ENCODE peak calls at places on chromosomes 11 and 22, in six cellular contexts. One of them, this sample, is unnamed.

GRCh38 chr11:9820260-9820659 is 156.4 kb downstream of the SWAP70 start:
- DNase-seq in HCEC 1CT: no peak
- DNase-seq in CD8-positive, alpha-beta memory T cell: no peak
- DNase-seq in effector memory CD4-positive, alpha-beta T cell: no peak
- DNase-seq in myocyte: no peak
- DNase-seq in naive thymus-derived CD8-positive, alpha-beta T cell: no peak
- DNase-seq in this sample: no peak

GRCh38 chr22:46070215-46070721 is 80.1 kb upstream of the PPARA start:
- DNase-seq in HCEC 1CT: peak; percentile 64
- DNase-seq in CD8-positive, alpha-beta memory T cell: peak; percentile 42
- DNase-seq in effector memory CD4-positive, alpha-beta T cell: no peak
- DNase-seq in myocyte: no peak
- DNase-seq in naive thymus-derived CD8-positive, alpha-beta T cell: no peak
- DNase-seq in this sample: no peak

GRCh38 chr11:35138606-35138948 is 394 bp upstream of the CD44 start:
- DNase-seq in HCEC 1CT: no peak
- DNase-seq in CD8-positive, alpha-beta memory T cell: no peak
- DNase-seq in effector memory CD4-positive, alpha-beta T cell: no peak
- DNase-seq in myocyte: no peak
- DNase-seq in naive thymus-derived CD8-positive, alpha-beta T cell: no peak
- DNase-seq in this sample: no peak

GRCh38 chr11:125338886-125339811 is 156.9 kb downstream of the FEZ1 start:
- DNase-seq in HCEC 1CT: no peak
- DNase-seq in CD8-positive, alpha-beta memory T cell: no peak
- DNase-seq in effector memory CD4-positive, alpha-beta T cell: no peak
- DNase-seq in myocyte: no peak
- DNase-seq in naive thymus-derived CD8-positive, alpha-beta T cell: no peak
- DNase-seq in this sample: no peak

GRCh38 chr11:37511425-37511933 is 913.4 kb upstream of the RAG2 start:
- DNase-seq in HCEC 1CT: no peak
- DNase-seq in CD8-positive, alpha-beta memory T cell: no peak
- DNase-seq in effector memory CD4-positive, alpha-beta T cell: no peak
- DNase-seq in myocyte: no peak
- DNase-seq in naive thymus-derived CD8-positive, alpha-beta T cell: no peak
- DNase-seq in this sample: no peak

GRCh38 chr11:46673713-46674462 is 26.5 kb downstream of the ARHGAP1 start:
- DNase-seq in HCEC 1CT: no peak
- DNase-seq in CD8-positive, alpha-beta memory T cell: peak; percentile 18
- DNase-seq in effector memory CD4-positive, alpha-beta T cell: no peak
- DNase-seq in myocyte: peak; percentile 64
- DNase-seq in naive thymus-derived CD8-positive, alpha-beta T cell: no peak
- DNase-seq in this sample: no peak

GRCh38 chr11:114876231-114876630 is 197.9 kb downstream of the NXPE2 start:
- DNase-seq in HCEC 1CT: no peak
- DNase-seq in CD8-positive, alpha-beta memory T cell: no peak
- DNase-seq in effector memory CD4-positive, alpha-beta T cell: no peak
- DNase-seq in myocyte: no peak
- DNase-seq in naive thymus-derived CD8-positive, alpha-beta T cell: no peak
- DNase-seq in this sample: no peak

GRCh38 chr22:19815823-19816290 is 38.8 kb downstream of the GNB1L start:
- DNase-seq in HCEC 1CT: no peak
- DNase-seq in CD8-positive, alpha-beta memory T cell: no peak
- DNase-seq in effector memory CD4-positive, alpha-beta T cell: no peak
- DNase-seq in myocyte: no peak
- DNase-seq in naive thymus-derived CD8-positive, alpha-beta T cell: no peak
- DNase-seq in this sample: no peak

GRCh38 chr11:100445231-100445735 is 241.8 kb upstream of the ARHGAP42 start:
- DNase-seq in HCEC 1CT: no peak
- DNase-seq in CD8-positive, alpha-beta memory T cell: no peak
- DNase-seq in effector memory CD4-positive, alpha-beta T cell: no peak
- DNase-seq in myocyte: peak; percentile 12
- DNase-seq in naive thymus-derived CD8-positive, alpha-beta T cell: no peak
- DNase-seq in this sample: no peak

GRCh38 chr11:304915-305833 is 2.4 kb upstream of the IFITM2 start:
- DNase-seq in HCEC 1CT: peak; percentile 66
- DNase-seq in CD8-positive, alpha-beta memory T cell: peak; percentile 80
- DNase-seq in effector memory CD4-positive, alpha-beta T cell: no peak
- DNase-seq in myocyte: peak; percentile 65
- DNase-seq in naive thymus-derived CD8-positive, alpha-beta T cell: peak; percentile 71
- DNase-seq in this sample: peak; percentile 39